ENCODE peak calls at places on chromosomes 1 and 21, in seven cellular contexts. V, E, P, M, H, X and C are unnamed samples.

GRCh38 chr1:40736085-40736531 is 44.6 kb downstream of the NFYC start:
- DNase-seq in E (no peak), P (no peak), H (peak; percentile 50), V (no peak), X (no peak), M (no peak), C (peak; percentile 77)

GRCh38 chr1:215421772-215422171 is 145.3 kb upstream of the KCTD3 start:
- DNase-seq in H (no peak), P (no peak), M (no peak), E (no peak), V (no peak), X (no peak), C (no peak)

GRCh38 chr21:34606051-34606450 is 8.9 kb downstream of the RCAN1 start:
- DNase-seq in H (no peak), M (no peak), X (no peak), V (no peak), E (no peak), P (no peak), C (no peak)

GRCh38 chr1:158901623-158902022 is 29.7 kb upstream of the PYHIN1 start:
- DNase-seq in V (no peak), M (no peak), E (no peak), P (no peak), H (no peak), X (no peak), C (no peak)

GRCh38 chr1:203351037-203351625 is at the start of gene FMOD:
- DNase-seq in E (peak; percentile 38), H (peak; percentile 87), X (no peak), M (no peak), P (no peak), V (no peak), C (peak; percentile 43)

GRCh38 chr1:202624781-202625108 is 85.5 kb downstream of the SYT2 start:
- DNase-seq in E (no peak), V (no peak), M (no peak), H (peak; percentile 18), X (no peak), P (no peak), C (no peak)

GRCh38 chr1:167161242-167161641 is 59.4 kb upstream of the POU2F1 start:
- DNase-seq in P (no peak), M (no peak), H (no peak), V (no peak), X (no peak), E (no peak), C (no peak)

GRCh38 chr1:92747735-92748134 is 37.2 kb downstream of the EVI5 start:
- DNase-seq in V (no peak), H (peak; percentile 46), X (no peak), M (no peak), P (no peak), E (no peak), C (no peak)

GRCh38 chr1:33711511-33711910 is 152.4 kb upstream of the HMGB4 start:
- DNase-seq in V (no peak), E (no peak), H (no peak), P (no peak), X (no peak), M (no peak), C (no peak)

GRCh38 chr21:38264581-38264980 is 7.8 kb downstream of the KCNJ15 start:
- DNase-seq in E (no peak), M (no peak), H (no peak), P (no peak), V (no peak), X (no peak), C (no peak)

GRCh38 chr1:183029591-183030000 is 6.4 kb downstream of the LAMC1 start:
- DNase-seq in V (no peak), H (peak; percentile 56), M (no peak), X (no peak), P (no peak), E (no peak), C (peak; percentile 74)

GRCh38 chr1:48817505-48818114 is 40.9 kb upstream of the BEND5 start:
- DNase-seq in X (no peak), H (peak; percentile 78), V (no peak), M (no peak), E (peak; percentile 56), P (peak; percentile 61), C (peak; percentile 79)

GRCh38 chr1:152654110-152654509 is 9.1 kb upstream of the LCE2D start:
- DNase-seq in E (peak; percentile 78), P (peak; percentile 30), H (peak; percentile 71), X (peak; percentile 5), V (peak; percentile 25), M (no peak), C (peak; percentile 56)

GRCh38 chr1:168863647-168864234 is 134.7 kb upstream of the DPT start:
- DNase-seq in V (no peak), X (no peak), M (no peak), H (no peak), P (no peak), E (no peak), C (no peak)

GRCh38 chr1:228148971-228149340 is 774 bp upstream of the GJC2 start:
- DNase-seq in V (no peak), X (no peak), E (no peak), M (no peak), H (no peak), P (no peak), C (no peak)

GRCh38 chr1:209157514-209158285 is 425.8 kb upstream of the CAMK1G start:
- DNase-seq in E (no peak), X (no peak), H (no peak), M (no peak), P (no peak), V (no peak), C (no peak)

GRCh38 chr1:206419250-206419649 is 51.0 kb upstream of the IKBKE start:
- DNase-seq in M (no peak), X (no peak), V (no peak), P (no peak), H (peak; percentile 33), E (no peak), C (peak; percentile 28)

GRCh38 chr21:42056468-42056867 is 14.6 kb upstream of the UMODL1 start:
- DNase-seq in X (no peak), M (no peak), E (no peak), V (no peak), P (peak; percentile 81), H (peak; percentile 41), C (no peak)

GRCh38 chr1:150021191-150021688 is 10.7 kb upstream of the OTUD7B start:
- DNase-seq in X (no peak), M (no peak), P (no peak), E (no peak), V (no peak), H (no peak), C (peak; percentile 3)

GRCh38 chr1:118933051-118933781 is 54.9 kb downstream of the TBX15 start:
- DNase-seq in X (no peak), V (no peak), E (no peak), H (no peak), P (no peak), M (no peak), C (no peak)

GRCh38 chr21:35088235-35088865 is 39.2 kb upstream of the RUNX1 start:
- DNase-seq in X (no peak), V (no peak), E (peak; percentile 14), M (no peak), P (no peak), H (no peak), C (no peak)

GRCh38 chr1:168235548-168235885 is 9.7 kb downstream of the SFT2D2 start:
- DNase-seq in X (no peak), V (no peak), P (no peak), M (no peak), E (no peak), H (peak; percentile 62), C (no peak)

GRCh38 chr1:7460807-7461206 is 310.3 kb upstream of the VAMP3 start:
- DNase-seq in X (no peak), E (no peak), P (no peak), M (no peak), H (no peak), V (no peak), C (no peak)

GRCh38 chr1:206895837-206896242 is 1.4 kb upstream of the IL24 start:
- DNase-seq in H (peak; percentile 60), X (no peak), V (no peak), P (peak; percentile 31), E (no peak), M (no peak), C (peak; percentile 86)

GRCh38 chr21:46604975-46605758 is at the start of gene S100B:
- DNase-seq in X (peak; percentile 31), H (no peak), M (no peak), P (no peak), V (no peak), E (no peak), C (no peak)

GRCh38 chr1:110636149-110636935 is 30.2 kb upstream of the KCNA2 start:
- DNase-seq in V (no peak), M (no peak), X (peak; percentile 24), H (no peak), E (peak; percentile 55), P (no peak), C (no peak)

GRCh38 chr1:64934115-64934880 is 32.1 kb downstream of the JAK1 start:
- DNase-seq in P (no peak), V (no peak), H (peak; percentile 65), M (no peak), X (no peak), E (no peak), C (peak; percentile 89)

GRCh38 chr1:63362578-63362977 is 4.8 kb upstream of the ALG6 start:
- DNase-seq in X (no peak), V (no peak), M (no peak), E (no peak), H (no peak), P (no peak), C (no peak)